ENCODE peak calls at places on chromosomes 1 and 21, in seven cellular contexts. One of them, this sample, is unnamed. For H3K4me1 and H3K27me3, the result is how much of the 10 kb centered on the place peaks cover.

GRCh38 chr1:109543988-109544735 is 4.3 kb upstream of the GNAI3 start:
- DNase-seq in tibial artery: no peak
- DNase-seq in adrenal gland: no peak
- DNase-seq in CD8-positive, alpha-beta T cell: no peak
- DNase-seq in body of pancreas: no peak
- DNase-seq in Karpas-422: no peak
- DNase-seq in ovary: no peak
- DNase-seq in this sample: no peak

GRCh38 chr1:192442736-192443135 is 125.9 kb downstream of the RGS21 start:
- DNase-seq in tibial artery: no peak
- DNase-seq in adrenal gland: no peak
- DNase-seq in CD8-positive, alpha-beta T cell: no peak
- DNase-seq in body of pancreas: no peak
- DNase-seq in Karpas-422: no peak
- DNase-seq in ovary: no peak
- DNase-seq in this sample: no peak

GRCh38 chr1:182137546-182137945 is 76.0 kb upstream of the ZNF648 start:
- DNase-seq in tibial artery: no peak
- DNase-seq in adrenal gland: no peak
- DNase-seq in CD8-positive, alpha-beta T cell: no peak
- DNase-seq in body of pancreas: no peak
- DNase-seq in Karpas-422: no peak
- DNase-seq in ovary: no peak
- DNase-seq in this sample: no peak

GRCh38 chr1:112460672-112461071 is 48.1 kb upstream of the WNT2B start:
- DNase-seq in tibial artery: no peak
- DNase-seq in adrenal gland: no peak
- DNase-seq in CD8-positive, alpha-beta T cell: no peak
- DNase-seq in body of pancreas: no peak
- DNase-seq in Karpas-422: no peak
- DNase-seq in ovary: no peak
- DNase-seq in this sample: no peak

GRCh38 chr1:74010206-74010605 is 187.8 kb downstream of the LRRIQ3 start:
- DNase-seq in tibial artery: no peak
- DNase-seq in adrenal gland: no peak
- DNase-seq in CD8-positive, alpha-beta T cell: no peak
- DNase-seq in body of pancreas: no peak
- DNase-seq in Karpas-422: no peak
- DNase-seq in ovary: no peak
- DNase-seq in this sample: no peak

GRCh38 chr1:66641851-66642473 is 108.0 kb downstream of the SGIP1 start:
- DNase-seq in tibial artery: no peak
- DNase-seq in adrenal gland: no peak
- DNase-seq in CD8-positive, alpha-beta T cell: no peak
- DNase-seq in body of pancreas: no peak
- DNase-seq in Karpas-422: no peak
- DNase-seq in ovary: no peak
- DNase-seq in this sample: no peak

GRCh38 chr1:55052221-55053142 is 13.1 kb downstream of the PCSK9 start:
- DNase-seq in tibial artery: no peak
- DNase-seq in adrenal gland: peak
- DNase-seq in CD8-positive, alpha-beta T cell: no peak
- DNase-seq in body of pancreas: peak
- DNase-seq in Karpas-422: no peak
- DNase-seq in ovary: no peak
- DNase-seq in this sample: no peak

GRCh38 chr1:229025576-229025975 is 245.3 kb upstream of the RAB4A start:
- DNase-seq in tibial artery: no peak
- DNase-seq in adrenal gland: no peak
- DNase-seq in CD8-positive, alpha-beta T cell: no peak
- DNase-seq in body of pancreas: no peak
- DNase-seq in Karpas-422: no peak
- DNase-seq in ovary: no peak
- DNase-seq in this sample: no peak

GRCh38 chr1:82775402-82776000 is 974.8 kb downstream of the ADGRL2 start:
- DNase-seq in tibial artery: no peak
- DNase-seq in adrenal gland: peak
- DNase-seq in CD8-positive, alpha-beta T cell: no peak
- DNase-seq in body of pancreas: peak
- DNase-seq in Karpas-422: peak
- DNase-seq in ovary: no peak
- DNase-seq in this sample: peak

GRCh38 chr1:93816970-93817738 is 61.9 kb downstream of the DNTTIP2 start:
- DNase-seq in tibial artery: peak
- DNase-seq in adrenal gland: peak
- DNase-seq in CD8-positive, alpha-beta T cell: no peak
- DNase-seq in body of pancreas: no peak
- DNase-seq in Karpas-422: no peak
- DNase-seq in ovary: no peak
- DNase-seq in this sample: peak

GRCh38 chr1:24285231-24285630 is 33.9 kb upstream of the GRHL3 start:
- DNase-seq in tibial artery: no peak
- DNase-seq in adrenal gland: no peak
- DNase-seq in CD8-positive, alpha-beta T cell: no peak
- DNase-seq in body of pancreas: no peak
- DNase-seq in Karpas-422: no peak
- DNase-seq in ovary: no peak
- DNase-seq in this sample: no peak

GRCh38 chr21:45421071-45421845 is 16.3 kb downstream of the COL18A1 start:
- DNase-seq in tibial artery: no peak
- DNase-seq in adrenal gland: peak
- DNase-seq in CD8-positive, alpha-beta T cell: no peak
- DNase-seq in body of pancreas: peak
- DNase-seq in Karpas-422: no peak
- DNase-seq in ovary: no peak
- DNase-seq in this sample: no peak

GRCh38 chr21:45423968-45424853 is 19.2 kb downstream of the COL18A1 start:
- DNase-seq in tibial artery: no peak
- DNase-seq in adrenal gland: no peak
- DNase-seq in CD8-positive, alpha-beta T cell: no peak
- DNase-seq in body of pancreas: peak
- DNase-seq in Karpas-422: no peak
- DNase-seq in ovary: no peak
- DNase-seq in this sample: no peak

GRCh38 chr21:45421846-45422775 is 17.1 kb downstream of the COL18A1 start:
- DNase-seq in tibial artery: no peak
- DNase-seq in adrenal gland: no peak
- DNase-seq in CD8-positive, alpha-beta T cell: no peak
- DNase-seq in body of pancreas: peak
- DNase-seq in Karpas-422: no peak
- DNase-seq in ovary: no peak
- DNase-seq in this sample: no peak

GRCh38 chr21:45424854-45425795 is 20.2 kb downstream of the COL18A1 start:
- DNase-seq in tibial artery: no peak
- DNase-seq in adrenal gland: no peak
- DNase-seq in CD8-positive, alpha-beta T cell: no peak
- DNase-seq in body of pancreas: no peak
- DNase-seq in Karpas-422: no peak
- DNase-seq in ovary: no peak
- DNase-seq in this sample: no peak

GRCh38 chr21:45423201-45423955 is 18.4 kb downstream of the COL18A1 start:
- DNase-seq in tibial artery: no peak
- DNase-seq in adrenal gland: no peak
- DNase-seq in CD8-positive, alpha-beta T cell: no peak
- DNase-seq in body of pancreas: peak
- DNase-seq in Karpas-422: no peak
- DNase-seq in ovary: no peak
- DNase-seq in this sample: no peak
- H3K4me1 ChIP-seq in tibial artery: half or more
- H3K4me1 ChIP-seq in adrenal gland: under half
- H3K4me1 ChIP-seq in CD8-positive, alpha-beta T cell: under half
- H3K4me1 ChIP-seq in body of pancreas: half or more
- H3K4me1 ChIP-seq in Karpas-422: under half
- H3K4me1 ChIP-seq in ovary: under half
- H3K4me1 ChIP-seq in this sample: under half

GRCh38 chr1:203116048-203116810 is 11.3 kb upstream of the ADORA1 start:
- DNase-seq in tibial artery: no peak
- DNase-seq in adrenal gland: no peak
- DNase-seq in CD8-positive, alpha-beta T cell: peak
- DNase-seq in body of pancreas: no peak
- DNase-seq in Karpas-422: no peak
- DNase-seq in ovary: no peak
- DNase-seq in this sample: no peak
- H3K27me3 ChIP-seq in tibial artery: under half
- H3K27me3 ChIP-seq in adrenal gland: under half
- H3K27me3 ChIP-seq in CD8-positive, alpha-beta T cell: under half
- H3K27me3 ChIP-seq in body of pancreas: under half
- H3K27me3 ChIP-seq in Karpas-422: under half
- H3K27me3 ChIP-seq in ovary: under half
- H3K27me3 ChIP-seq in this sample: under half

GRCh38 chr1:231415018-231415583 is 7.0 kb downstream of the EGLN1 start:
- DNase-seq in tibial artery: no peak
- DNase-seq in adrenal gland: no peak
- DNase-seq in CD8-positive, alpha-beta T cell: no peak
- DNase-seq in body of pancreas: no peak
- DNase-seq in Karpas-422: no peak
- DNase-seq in ovary: no peak
- DNase-seq in this sample: no peak

GRCh38 chr1:231418101-231418740 is 3.9 kb downstream of the EGLN1 start:
- DNase-seq in tibial artery: no peak
- DNase-seq in adrenal gland: no peak
- DNase-seq in CD8-positive, alpha-beta T cell: no peak
- DNase-seq in body of pancreas: no peak
- DNase-seq in Karpas-422: no peak
- DNase-seq in ovary: no peak
- DNase-seq in this sample: no peak

GRCh38 chr1:231418741-231419107 is 3.4 kb downstream of the EGLN1 start:
- DNase-seq in tibial artery: no peak
- DNase-seq in adrenal gland: no peak
- DNase-seq in CD8-positive, alpha-beta T cell: no peak
- DNase-seq in body of pancreas: no peak
- DNase-seq in Karpas-422: no peak
- DNase-seq in ovary: no peak
- DNase-seq in this sample: no peak

GRCh38 chr1:231417503-231417902 is 4.6 kb downstream of the EGLN1 start:
- DNase-seq in tibial artery: no peak
- DNase-seq in adrenal gland: no peak
- DNase-seq in CD8-positive, alpha-beta T cell: no peak
- DNase-seq in body of pancreas: no peak
- DNase-seq in Karpas-422: no peak
- DNase-seq in ovary: no peak
- DNase-seq in this sample: no peak

GRCh38 chr1:231416896-231417295 is 5.2 kb downstream of the EGLN1 start:
- DNase-seq in tibial artery: no peak
- DNase-seq in adrenal gland: no peak
- DNase-seq in CD8-positive, alpha-beta T cell: no peak
- DNase-seq in body of pancreas: no peak
- DNase-seq in Karpas-422: no peak
- DNase-seq in ovary: no peak
- DNase-seq in this sample: no peak
- H3K4me3 ChIP-seq in tibial artery: peak
- H3K4me3 ChIP-seq in adrenal gland: no peak
- H3K4me3 ChIP-seq in CD8-positive, alpha-beta T cell: no peak
- H3K4me3 ChIP-seq in body of pancreas: no peak
- H3K4me3 ChIP-seq in Karpas-422: peak
- H3K4me3 ChIP-seq in ovary: peak
- H3K4me3 ChIP-seq in this sample: peak

DNA sequence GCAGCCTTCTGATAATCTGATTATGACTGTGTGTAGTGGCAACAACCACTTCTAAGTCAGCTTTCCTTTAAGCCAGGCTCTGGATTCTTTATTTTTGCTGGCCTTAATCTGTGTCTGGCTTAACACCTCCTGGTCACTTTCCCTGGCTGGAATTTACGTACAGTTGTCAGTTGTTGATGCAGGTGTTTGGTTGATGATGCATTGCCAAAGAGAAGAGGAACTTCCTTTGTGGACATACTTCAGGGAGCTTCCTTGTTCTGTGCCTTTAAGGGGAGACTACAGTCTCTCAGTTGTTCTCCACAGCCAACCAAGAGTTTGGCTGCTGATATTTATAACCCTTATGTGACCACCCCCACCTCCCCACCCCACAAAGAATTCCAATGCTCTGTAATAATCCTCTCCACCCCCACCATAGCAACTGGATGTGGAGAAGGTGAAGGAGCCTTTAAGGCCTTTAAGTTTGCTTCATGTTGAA is 96.0 kb upstream of the BMP8A start:
- DNase-seq in tibial artery: no peak
- DNase-seq in adrenal gland: no peak
- DNase-seq in CD8-positive, alpha-beta T cell: no peak
- DNase-seq in body of pancreas: no peak
- DNase-seq in Karpas-422: no peak
- DNase-seq in ovary: no peak
- DNase-seq in this sample: no peak
- H3K4me1 ChIP-seq in tibial artery: half or more
- H3K4me1 ChIP-seq in adrenal gland: half or more
- H3K4me1 ChIP-seq in CD8-positive, alpha-beta T cell: under half
- H3K4me1 ChIP-seq in body of pancreas: half or more
- H3K4me1 ChIP-seq in Karpas-422: under half
- H3K4me1 ChIP-seq in ovary: under half
- H3K4me1 ChIP-seq in this sample: under half

DNA sequence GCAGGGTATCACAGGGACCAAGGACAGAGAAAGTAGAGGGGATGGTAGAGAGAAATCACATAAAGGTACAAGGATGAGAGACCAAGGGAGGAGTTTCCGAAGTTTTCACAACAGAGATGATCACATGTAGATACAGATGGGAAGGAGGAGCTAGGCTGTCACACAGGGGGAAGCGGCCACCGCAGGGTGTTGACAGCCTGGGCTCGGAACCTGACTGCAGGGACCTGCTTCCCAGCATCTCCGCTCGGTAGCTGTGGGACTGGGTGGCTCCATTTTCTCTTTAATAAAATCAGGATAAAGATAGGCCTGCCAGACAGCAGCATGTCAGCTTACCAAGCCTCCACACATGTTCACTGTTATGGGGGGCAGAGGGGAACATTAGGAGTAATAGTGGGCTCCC is 32.3 kb downstream of the CDCA8 start:
- DNase-seq in tibial artery: no peak
- DNase-seq in adrenal gland: no peak
- DNase-seq in CD8-positive, alpha-beta T cell: no peak
- DNase-seq in body of pancreas: no peak
- DNase-seq in Karpas-422: no peak
- DNase-seq in ovary: no peak
- DNase-seq in this sample: no peak
- H3K27me3 ChIP-seq in tibial artery: under half
- H3K27me3 ChIP-seq in adrenal gland: under half
- H3K27me3 ChIP-seq in CD8-positive, alpha-beta T cell: under half
- H3K27me3 ChIP-seq in body of pancreas: under half
- H3K27me3 ChIP-seq in Karpas-422: under half
- H3K27me3 ChIP-seq in ovary: under half
- H3K27me3 ChIP-seq in this sample: under half

GRCh38 chr1:197145451-197146029 is 929 bp downstream of the ASPM start:
- DNase-seq in tibial artery: no peak
- DNase-seq in adrenal gland: no peak
- DNase-seq in CD8-positive, alpha-beta T cell: no peak
- DNase-seq in body of pancreas: no peak
- DNase-seq in Karpas-422: peak
- DNase-seq in ovary: no peak
- DNase-seq in this sample: no peak

GRCh38 chr1:197140123-197140522 is 6.3 kb downstream of the ASPM start:
- DNase-seq in tibial artery: no peak
- DNase-seq in adrenal gland: no peak
- DNase-seq in CD8-positive, alpha-beta T cell: no peak
- DNase-seq in body of pancreas: no peak
- DNase-seq in Karpas-422: no peak
- DNase-seq in ovary: no peak
- DNase-seq in this sample: no peak

GRCh38 chr1:197144570-197145325 is 1.7 kb downstream of the ASPM start:
- DNase-seq in tibial artery: no peak
- DNase-seq in adrenal gland: no peak
- DNase-seq in CD8-positive, alpha-beta T cell: no peak
- DNase-seq in body of pancreas: no peak
- DNase-seq in Karpas-422: peak
- DNase-seq in ovary: no peak
- DNase-seq in this sample: no peak

GRCh38 chr1:197139169-197139568 is 7.3 kb downstream of the ASPM start:
- DNase-seq in tibial artery: no peak
- DNase-seq in adrenal gland: no peak
- DNase-seq in CD8-positive, alpha-beta T cell: no peak
- DNase-seq in body of pancreas: no peak
- DNase-seq in Karpas-422: no peak
- DNase-seq in ovary: no peak
- DNase-seq in this sample: no peak

GRCh38 chr1:197141556-197141955 is 4.9 kb downstream of the ASPM start:
- DNase-seq in tibial artery: no peak
- DNase-seq in adrenal gland: no peak
- DNase-seq in CD8-positive, alpha-beta T cell: no peak
- DNase-seq in body of pancreas: no peak
- DNase-seq in Karpas-422: no peak
- DNase-seq in ovary: no peak
- DNase-seq in this sample: no peak
- H3K4me3 ChIP-seq in tibial artery: no peak
- H3K4me3 ChIP-seq in adrenal gland: no peak
- H3K4me3 ChIP-seq in CD8-positive, alpha-beta T cell: no peak
- H3K4me3 ChIP-seq in body of pancreas: no peak
- H3K4me3 ChIP-seq in Karpas-422: no peak
- H3K4me3 ChIP-seq in ovary: no peak
- H3K4me3 ChIP-seq in this sample: no peak